ENCODE peak calls at places on chromosomes 13 and 19, in seven cellular contexts. One of them, this sample, is unnamed.

GRCh38 chr19:737591-738093 is 13.3 kb upstream of the MISP start:
- DNase-seq in dorsolateral prefrontal cortex: no peak
- DNase-seq in NCI-H2029: no peak
- DNase-seq in stomach: peak; percentile 52
- DNase-seq in IMR-90: peak; percentile 16
- DNase-seq in NCI-H1417: peak; percentile 46
- DNase-seq in AG09309: no peak
- DNase-seq in this sample: peak; percentile 72

GRCh38 chr13:110957181-110957884 is 42.5 kb upstream of the ANKRD10 start:
- DNase-seq in dorsolateral prefrontal cortex: no peak
- DNase-seq in NCI-H2029: no peak
- DNase-seq in stomach: no peak
- DNase-seq in IMR-90: peak; percentile 16
- DNase-seq in NCI-H1417: no peak
- DNase-seq in AG09309: no peak
- DNase-seq in this sample: no peak

GRCh38 chr13:28719656-28720055 is 886 bp upstream of the SLC46A3 start:
- DNase-seq in dorsolateral prefrontal cortex: no peak
- DNase-seq in NCI-H2029: no peak
- DNase-seq in stomach: no peak
- DNase-seq in IMR-90: peak; percentile 54
- DNase-seq in NCI-H1417: no peak
- DNase-seq in AG09309: peak; percentile 64
- DNase-seq in this sample: no peak

GRCh38 chr19:6481541-6482342 is at the start of gene DENND1C:
- DNase-seq in dorsolateral prefrontal cortex: peak; percentile 57
- DNase-seq in NCI-H2029: no peak
- DNase-seq in stomach: peak; percentile 52
- DNase-seq in IMR-90: no peak
- DNase-seq in NCI-H1417: no peak
- DNase-seq in AG09309: no peak
- DNase-seq in this sample: peak; percentile 66

GRCh38 chr13:114185182-114185971 is 6.3 kb downstream of the CFAP97D2 start:
- DNase-seq in dorsolateral prefrontal cortex: no peak
- DNase-seq in NCI-H2029: no peak
- DNase-seq in stomach: no peak
- DNase-seq in IMR-90: no peak
- DNase-seq in NCI-H1417: no peak
- DNase-seq in AG09309: no peak
- DNase-seq in this sample: no peak

GRCh38 chr13:44004881-44005280 is 125.2 kb downstream of the LACC1 start:
- DNase-seq in dorsolateral prefrontal cortex: no peak
- DNase-seq in NCI-H2029: no peak
- DNase-seq in stomach: no peak
- DNase-seq in IMR-90: peak; percentile 80
- DNase-seq in NCI-H1417: no peak
- DNase-seq in AG09309: peak; percentile 24
- DNase-seq in this sample: no peak

GRCh38 chr13:110737555-110737954 is 24.1 kb downstream of the ING1 start:
- DNase-seq in dorsolateral prefrontal cortex: no peak
- DNase-seq in NCI-H2029: no peak
- DNase-seq in stomach: no peak
- DNase-seq in IMR-90: no peak
- DNase-seq in NCI-H1417: no peak
- DNase-seq in AG09309: no peak
- DNase-seq in this sample: no peak

GRCh38 chr19:17687857-17688784 is at the start of gene UNC13A:
- DNase-seq in dorsolateral prefrontal cortex: no peak
- DNase-seq in NCI-H2029: peak; percentile 31
- DNase-seq in stomach: peak; percentile 37
- DNase-seq in IMR-90: peak; percentile 29
- DNase-seq in NCI-H1417: peak; percentile 74
- DNase-seq in AG09309: no peak
- DNase-seq in this sample: peak; percentile 13

GRCh38 chr19:4027146-4027545 is 19.6 kb downstream of the PIAS4 start:
- DNase-seq in dorsolateral prefrontal cortex: no peak
- DNase-seq in NCI-H2029: no peak
- DNase-seq in stomach: no peak
- DNase-seq in IMR-90: no peak
- DNase-seq in NCI-H1417: no peak
- DNase-seq in AG09309: no peak
- DNase-seq in this sample: no peak

GRCh38 chr13:23509781-23510543 is 60.2 kb upstream of the TNFRSF19 start:
- DNase-seq in dorsolateral prefrontal cortex: no peak
- DNase-seq in NCI-H2029: no peak
- DNase-seq in stomach: no peak
- DNase-seq in IMR-90: peak; percentile 94
- DNase-seq in NCI-H1417: no peak
- DNase-seq in AG09309: peak; percentile 53
- DNase-seq in this sample: no peak

GRCh38 chr19:29771708-29772415 is 39.9 kb upstream of the CCNE1 start:
- DNase-seq in dorsolateral prefrontal cortex: peak; percentile 38
- DNase-seq in NCI-H2029: peak; percentile 28
- DNase-seq in stomach: peak; percentile 41
- DNase-seq in IMR-90: peak; percentile 37
- DNase-seq in NCI-H1417: peak; percentile 64
- DNase-seq in AG09309: peak; percentile 1
- DNase-seq in this sample: peak; percentile 48

This sample was measured in transverse colon.